ENCODE peak calls at places on chromosomes 1 and 21, in ten cellular contexts. One of them, this sample, is unnamed.

GRCh38 chr21:43318841-43319781 is 107.8 kb downstream of the SIK1 start:
- DNase-seq in RWPE1: peak
- DNase-seq in upper lobe of right lung: no peak
- DNase-seq in heart right ventricle: peak
- DNase-seq in tibial artery: no peak
- DNase-seq in breast epithelium: no peak
- DNase-seq in A549: peak
- DNase-seq in cardiac muscle cell: peak
- DNase-seq in right cardiac atrium: peak
- DNase-seq in CD8-positive, alpha-beta T cell: no peak
- DNase-seq in this sample: no peak

GRCh38 chr1:18711003-18711402 is 80.4 kb downstream of the PAX7 start:
- DNase-seq in breast epithelium: no peak
- DNase-seq in CD8-positive, alpha-beta T cell: no peak
- DNase-seq in cardiac muscle cell: no peak
- DNase-seq in tibial artery: no peak
- DNase-seq in upper lobe of right lung: no peak
- DNase-seq in A549: no peak
- DNase-seq in heart right ventricle: no peak
- DNase-seq in RWPE1: no peak
- DNase-seq in right cardiac atrium: no peak
- DNase-seq in this sample: no peak

GRCh38 chr1:53259932-53260331 is 21.6 kb upstream of the MAGOH start:
- DNase-seq in CD8-positive, alpha-beta T cell: no peak
- DNase-seq in tibial artery: no peak
- DNase-seq in cardiac muscle cell: no peak
- DNase-seq in right cardiac atrium: no peak
- DNase-seq in heart right ventricle: no peak
- DNase-seq in upper lobe of right lung: no peak
- DNase-seq in A549: no peak
- DNase-seq in breast epithelium: no peak
- DNase-seq in RWPE1: no peak
- DNase-seq in this sample: no peak

GRCh38 chr1:3942416-3943122 is 42.5 kb upstream of the C1orf174 start:
- DNase-seq in heart right ventricle: no peak
- DNase-seq in A549: no peak
- DNase-seq in right cardiac atrium: no peak
- DNase-seq in tibial artery: no peak
- DNase-seq in upper lobe of right lung: no peak
- DNase-seq in cardiac muscle cell: no peak
- DNase-seq in breast epithelium: no peak
- DNase-seq in CD8-positive, alpha-beta T cell: no peak
- DNase-seq in RWPE1: no peak
- DNase-seq in this sample: no peak

GRCh38 chr1:164855930-164856329 is 296.9 kb downstream of the PBX1 start:
- DNase-seq in cardiac muscle cell: no peak
- DNase-seq in CD8-positive, alpha-beta T cell: no peak
- DNase-seq in tibial artery: no peak
- DNase-seq in heart right ventricle: no peak
- DNase-seq in RWPE1: no peak
- DNase-seq in upper lobe of right lung: no peak
- DNase-seq in breast epithelium: no peak
- DNase-seq in right cardiac atrium: no peak
- DNase-seq in A549: no peak
- DNase-seq in this sample: no peak

GRCh38 chr21:45303111-45303615 is 15.5 kb upstream of the POFUT2 start:
- DNase-seq in upper lobe of right lung: peak
- DNase-seq in heart right ventricle: peak
- DNase-seq in A549: no peak
- DNase-seq in cardiac muscle cell: no peak
- DNase-seq in breast epithelium: no peak
- DNase-seq in RWPE1: no peak
- DNase-seq in CD8-positive, alpha-beta T cell: no peak
- DNase-seq in right cardiac atrium: peak
- DNase-seq in tibial artery: peak
- DNase-seq in this sample: no peak

GRCh38 chr1:155218854-155219591 is 10.5 kb downstream of the MTX1 start:
- DNase-seq in A549: peak
- DNase-seq in heart right ventricle: no peak
- DNase-seq in upper lobe of right lung: no peak
- DNase-seq in cardiac muscle cell: peak
- DNase-seq in RWPE1: no peak
- DNase-seq in right cardiac atrium: no peak
- DNase-seq in breast epithelium: no peak
- DNase-seq in tibial artery: no peak
- DNase-seq in CD8-positive, alpha-beta T cell: no peak
- DNase-seq in this sample: no peak

GRCh38 chr1:165342588-165342987 is 13.9 kb downstream of the LMX1A start:
- DNase-seq in breast epithelium: no peak
- DNase-seq in CD8-positive, alpha-beta T cell: no peak
- DNase-seq in tibial artery: no peak
- DNase-seq in right cardiac atrium: no peak
- DNase-seq in heart right ventricle: no peak
- DNase-seq in upper lobe of right lung: no peak
- DNase-seq in cardiac muscle cell: no peak
- DNase-seq in RWPE1: no peak
- DNase-seq in A549: no peak
- DNase-seq in this sample: no peak

GRCh38 chr21:46454634-46455390 is 3.9 kb upstream of the DIP2A start:
- DNase-seq in upper lobe of right lung: no peak
- DNase-seq in A549: no peak
- DNase-seq in CD8-positive, alpha-beta T cell: no peak
- DNase-seq in cardiac muscle cell: peak
- DNase-seq in right cardiac atrium: no peak
- DNase-seq in tibial artery: no peak
- DNase-seq in breast epithelium: no peak
- DNase-seq in RWPE1: no peak
- DNase-seq in heart right ventricle: no peak
- DNase-seq in this sample: no peak

GRCh38 chr21:46455575-46456385 is 2.9 kb upstream of the DIP2A start:
- DNase-seq in upper lobe of right lung: no peak
- DNase-seq in cardiac muscle cell: peak
- DNase-seq in A549: no peak
- DNase-seq in CD8-positive, alpha-beta T cell: no peak
- DNase-seq in heart right ventricle: no peak
- DNase-seq in right cardiac atrium: peak
- DNase-seq in breast epithelium: no peak
- DNase-seq in tibial artery: no peak
- DNase-seq in RWPE1: peak
- DNase-seq in this sample: no peak

GRCh38 chr21:46458315-46459023 is at the start of gene DIP2A:
- DNase-seq in heart right ventricle: peak
- DNase-seq in right cardiac atrium: peak
- DNase-seq in tibial artery: peak
- DNase-seq in upper lobe of right lung: peak
- DNase-seq in CD8-positive, alpha-beta T cell: peak
- DNase-seq in RWPE1: peak
- DNase-seq in A549: peak
- DNase-seq in breast epithelium: peak
- DNase-seq in cardiac muscle cell: peak
- DNase-seq in this sample: peak

GRCh38 chr21:46457801-46458314 is 833 bp upstream of the DIP2A start:
- DNase-seq in RWPE1: peak
- DNase-seq in A549: peak
- DNase-seq in CD8-positive, alpha-beta T cell: no peak
- DNase-seq in breast epithelium: no peak
- DNase-seq in cardiac muscle cell: peak
- DNase-seq in heart right ventricle: peak
- DNase-seq in right cardiac atrium: peak
- DNase-seq in tibial artery: peak
- DNase-seq in upper lobe of right lung: peak
- DNase-seq in this sample: no peak

GRCh38 chr21:46456750-46457149 is 1.9 kb upstream of the DIP2A start:
- DNase-seq in RWPE1: peak
- DNase-seq in cardiac muscle cell: no peak
- DNase-seq in tibial artery: no peak
- DNase-seq in breast epithelium: no peak
- DNase-seq in A549: no peak
- DNase-seq in heart right ventricle: no peak
- DNase-seq in CD8-positive, alpha-beta T cell: no peak
- DNase-seq in upper lobe of right lung: no peak
- DNase-seq in right cardiac atrium: no peak
- DNase-seq in this sample: no peak
- H3K27ac ChIP-seq in RWPE1: peak
- H3K27ac ChIP-seq in cardiac muscle cell: peak
- H3K27ac ChIP-seq in tibial artery: no peak
- H3K27ac ChIP-seq in breast epithelium: no peak
- H3K27ac ChIP-seq in A549: no peak
- H3K27ac ChIP-seq in heart right ventricle: peak
- H3K27ac ChIP-seq in CD8-positive, alpha-beta T cell: no peak
- H3K27ac ChIP-seq in upper lobe of right lung: no peak
- H3K27ac ChIP-seq in right cardiac atrium: no peak
- H3K27ac ChIP-seq in this sample: no peak

GRCh38 chr1:185314416-185314815 is 2.6 kb downstream of the IVNS1ABP start:
- DNase-seq in CD8-positive, alpha-beta T cell: no peak
- DNase-seq in RWPE1: no peak
- DNase-seq in breast epithelium: no peak
- DNase-seq in cardiac muscle cell: peak
- DNase-seq in right cardiac atrium: no peak
- DNase-seq in upper lobe of right lung: no peak
- DNase-seq in heart right ventricle: no peak
- DNase-seq in A549: no peak
- DNase-seq in tibial artery: no peak
- DNase-seq in this sample: no peak
- H3K27ac ChIP-seq in CD8-positive, alpha-beta T cell: no peak
- H3K27ac ChIP-seq in RWPE1: no peak
- H3K27ac ChIP-seq in breast epithelium: no peak
- H3K27ac ChIP-seq in cardiac muscle cell: peak
- H3K27ac ChIP-seq in right cardiac atrium: no peak
- H3K27ac ChIP-seq in upper lobe of right lung: no peak
- H3K27ac ChIP-seq in heart right ventricle: peak
- H3K27ac ChIP-seq in A549: no peak
- H3K27ac ChIP-seq in tibial artery: no peak
- H3K27ac ChIP-seq in this sample: no peak

GRCh38 chr1:20386682-20387081 is 96.0 kb downstream of the VWA5B1 start:
- DNase-seq in cardiac muscle cell: no peak
- DNase-seq in RWPE1: no peak
- DNase-seq in heart right ventricle: no peak
- DNase-seq in upper lobe of right lung: no peak
- DNase-seq in tibial artery: peak
- DNase-seq in breast epithelium: no peak
- DNase-seq in right cardiac atrium: no peak
- DNase-seq in A549: no peak
- DNase-seq in CD8-positive, alpha-beta T cell: no peak
- DNase-seq in this sample: no peak

GRCh38 chr1:20390589-20391331 is 95.2 kb downstream of the CAMK2N1 start:
- DNase-seq in upper lobe of right lung: no peak
- DNase-seq in RWPE1: no peak
- DNase-seq in right cardiac atrium: no peak
- DNase-seq in breast epithelium: no peak
- DNase-seq in CD8-positive, alpha-beta T cell: no peak
- DNase-seq in tibial artery: no peak
- DNase-seq in cardiac muscle cell: no peak
- DNase-seq in A549: no peak
- DNase-seq in heart right ventricle: no peak
- DNase-seq in this sample: no peak

GRCh38 chr1:20395255-20395654 is 90.8 kb downstream of the CAMK2N1 start:
- DNase-seq in right cardiac atrium: no peak
- DNase-seq in CD8-positive, alpha-beta T cell: no peak
- DNase-seq in upper lobe of right lung: no peak
- DNase-seq in heart right ventricle: no peak
- DNase-seq in RWPE1: no peak
- DNase-seq in tibial artery: no peak
- DNase-seq in breast epithelium: no peak
- DNase-seq in A549: no peak
- DNase-seq in cardiac muscle cell: no peak
- DNase-seq in this sample: no peak

GRCh38 chr1:20385630-20386029 is 95.0 kb downstream of the VWA5B1 start:
- DNase-seq in RWPE1: no peak
- DNase-seq in breast epithelium: no peak
- DNase-seq in tibial artery: peak
- DNase-seq in cardiac muscle cell: no peak
- DNase-seq in CD8-positive, alpha-beta T cell: no peak
- DNase-seq in heart right ventricle: no peak
- DNase-seq in A549: no peak
- DNase-seq in upper lobe of right lung: no peak
- DNase-seq in right cardiac atrium: no peak
- DNase-seq in this sample: no peak

DNA sequence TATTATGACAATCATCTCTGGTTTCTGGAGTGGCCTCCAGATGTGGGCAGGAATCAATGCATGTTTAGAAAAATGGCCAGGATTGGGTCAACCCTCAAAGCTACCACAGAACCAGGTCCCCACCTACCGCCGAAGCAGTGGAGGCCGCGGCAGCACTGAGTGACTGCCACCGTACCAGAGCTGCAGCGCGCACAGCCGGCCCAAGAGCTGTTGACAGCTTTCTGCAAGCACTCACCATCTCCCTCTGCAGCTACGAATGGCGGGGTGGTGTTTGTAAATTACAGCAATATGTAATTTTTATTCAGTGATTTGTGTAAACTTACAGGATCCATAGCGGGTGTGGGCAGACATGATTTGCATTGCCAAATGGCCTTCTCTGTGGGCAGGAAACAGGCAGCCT is 96.5 kb downstream of the CAMK2N1 start:
- DNase-seq in upper lobe of right lung: no peak
- DNase-seq in right cardiac atrium: no peak
- DNase-seq in heart right ventricle: no peak
- DNase-seq in breast epithelium: no peak
- DNase-seq in cardiac muscle cell: no peak
- DNase-seq in A549: no peak
- DNase-seq in tibial artery: peak
- DNase-seq in RWPE1: no peak
- DNase-seq in CD8-positive, alpha-beta T cell: no peak
- DNase-seq in this sample: no peak
- H3K27ac ChIP-seq in upper lobe of right lung: no peak
- H3K27ac ChIP-seq in right cardiac atrium: no peak
- H3K27ac ChIP-seq in heart right ventricle: no peak
- H3K27ac ChIP-seq in breast epithelium: no peak
- H3K27ac ChIP-seq in cardiac muscle cell: no peak
- H3K27ac ChIP-seq in A549: no peak
- H3K27ac ChIP-seq in tibial artery: no peak
- H3K27ac ChIP-seq in RWPE1: no peak
- H3K27ac ChIP-seq in CD8-positive, alpha-beta T cell: no peak
- H3K27ac ChIP-seq in this sample: no peak

GRCh38 chr1:5937373-5937857 is 54.8 kb downstream of the NPHP4 start:
- DNase-seq in cardiac muscle cell: no peak
- DNase-seq in upper lobe of right lung: no peak
- DNase-seq in tibial artery: no peak
- DNase-seq in RWPE1: no peak
- DNase-seq in CD8-positive, alpha-beta T cell: no peak
- DNase-seq in breast epithelium: no peak
- DNase-seq in heart right ventricle: no peak
- DNase-seq in right cardiac atrium: no peak
- DNase-seq in A549: no peak
- DNase-seq in this sample: no peak
- H3K27ac ChIP-seq in cardiac muscle cell: no peak
- H3K27ac ChIP-seq in upper lobe of right lung: no peak
- H3K27ac ChIP-seq in tibial artery: no peak
- H3K27ac ChIP-seq in RWPE1: peak
- H3K27ac ChIP-seq in CD8-positive, alpha-beta T cell: no peak
- H3K27ac ChIP-seq in breast epithelium: no peak
- H3K27ac ChIP-seq in heart right ventricle: no peak
- H3K27ac ChIP-seq in right cardiac atrium: no peak
- H3K27ac ChIP-seq in A549: no peak
- H3K27ac ChIP-seq in this sample: no peak

DNA sequence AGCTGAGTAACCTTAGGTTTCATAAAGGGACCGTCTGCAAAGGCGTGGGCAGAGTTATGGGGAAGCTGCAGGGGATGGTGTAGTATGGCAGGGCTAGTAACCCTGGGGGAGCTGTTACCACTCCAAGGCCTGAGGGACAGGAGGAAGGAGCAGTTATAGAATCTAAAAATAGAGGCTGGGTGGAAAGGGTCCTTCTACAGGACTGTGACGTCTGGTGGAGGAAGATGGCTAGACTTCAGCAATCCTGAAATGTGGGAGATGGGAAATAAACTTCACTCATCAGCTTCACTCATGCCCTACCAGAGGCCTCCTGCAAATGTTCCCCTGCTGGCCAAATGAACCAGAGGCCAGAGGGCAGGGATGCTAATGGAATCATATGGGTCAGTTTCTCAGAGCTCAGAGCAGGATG is 46.1 kb downstream of the DAB1 start:
- DNase-seq in RWPE1: no peak
- DNase-seq in tibial artery: no peak
- DNase-seq in upper lobe of right lung: no peak
- DNase-seq in CD8-positive, alpha-beta T cell: no peak
- DNase-seq in breast epithelium: no peak
- DNase-seq in heart right ventricle: no peak
- DNase-seq in right cardiac atrium: no peak
- DNase-seq in A549: no peak
- DNase-seq in cardiac muscle cell: no peak
- DNase-seq in this sample: no peak
- H3K27ac ChIP-seq in RWPE1: no peak
- H3K27ac ChIP-seq in tibial artery: no peak
- H3K27ac ChIP-seq in upper lobe of right lung: no peak
- H3K27ac ChIP-seq in CD8-positive, alpha-beta T cell: no peak
- H3K27ac ChIP-seq in breast epithelium: no peak
- H3K27ac ChIP-seq in heart right ventricle: no peak
- H3K27ac ChIP-seq in right cardiac atrium: no peak
- H3K27ac ChIP-seq in A549: no peak
- H3K27ac ChIP-seq in cardiac muscle cell: no peak
- H3K27ac ChIP-seq in this sample: no peak

This sample was measured in naive thymus-derived CD4-positive, alpha-beta T cell.